ENCODE peak calls at places on chromosome 20, in seven cellular contexts. P is RPMI8226; E is astrocyte of the spinal cord; L is SK-N-SH; G is KG1; Q is bronchial epithelial cell; B is activated CD4-positive, CD25-positive, alpha-beta regulatory T cell. J is an unnamed sample.
A peak's percentile ranks its signal among the peaks of the same experiment; 100 is the strongest.

GRCh38 chr20:43383026-43383795 is 74.5 kb upstream of the SRSF6 start:
- DNase-seq in P (no peak), E (no peak), L (no peak), G (no peak), Q (no peak), B (no peak), J (no peak)

GRCh38 chr20:63226020-63226943 is 9.4 kb upstream of the BIRC7 start:
- DNase-seq in P (no peak), E (no peak), L (no peak), G (no peak), Q (no peak), B (no peak), J (no peak)

GRCh38 chr20:22315771-22316170 is 268.6 kb downstream of the FOXA2 start:
- DNase-seq in P (peak; percentile 74), E (no peak), L (no peak), G (no peak), Q (no peak), B (no peak), J (no peak)

GRCh38 chr20:39631557-39631956 is 669.4 kb downstream of the DHX35 start:
- DNase-seq in P (no peak), E (peak; percentile 24), L (no peak), G (no peak), Q (peak; percentile 85), B (no peak), J (no peak)

GRCh38 chr20:41142914-41143313 is 5.6 kb downstream of the PLCG1 start:
- DNase-seq in P (no peak), E (no peak), L (no peak), G (peak; percentile 41), Q (no peak), B (no peak), J (no peak)

GRCh38 chr20:34578521-34579147 is 20.1 kb downstream of the MAP1LC3A start:
- DNase-seq in P (no peak), E (no peak), L (no peak), G (no peak), Q (no peak), B (no peak), J (no peak)

GRCh38 chr20:50868509-50869495 is 62.4 kb downstream of the ADNP start:
- DNase-seq in P (peak; percentile 25), E (no peak), L (no peak), G (no peak), Q (peak; percentile 78), B (no peak), J (no peak)

GRCh38 chr20:19423892-19424620 is 211.6 kb downstream of the SLC24A3 start:
- DNase-seq in P (no peak), E (no peak), L (no peak), G (no peak), Q (no peak), B (no peak), J (no peak)

GRCh38 chr20:4483961-4484360 is 237.7 kb upstream of the PRND start:
- DNase-seq in P (no peak), E (no peak), L (no peak), G (no peak), Q (no peak), B (no peak), J (no peak)

GRCh38 chr20:59363094-59363493 is 62.7 kb downstream of the EDN3 start:
- DNase-seq in P (no peak), E (no peak), L (no peak), G (no peak), Q (no peak), B (no peak), J (no peak)

GRCh38 chr20:1330075-1330830 is 1.3 kb upstream of the SDCBP2 start:
- DNase-seq in P (no peak), E (no peak), L (peak; percentile 3), G (no peak), Q (peak; percentile 81), B (no peak), J (no peak)

GRCh38 chr20:58829531-58829941 is 21.2 kb downstream of the GNAS-AS1 start:
- DNase-seq in P (no peak), E (peak; percentile 47), L (no peak), G (no peak), Q (peak; percentile 26), B (no peak), J (no peak)

GRCh38 chr20:58621906-58622548 is 29.1 kb upstream of the STX16 start:
- DNase-seq in P (no peak), E (no peak), L (no peak), G (no peak), Q (no peak), B (no peak), J (no peak)

GRCh38 chr20:44287272-44288097 is 23.5 kb downstream of the FITM2 start:
- DNase-seq in P (no peak), E (no peak), L (no peak), G (no peak), Q (no peak), B (no peak), J (no peak)

GRCh38 chr20:24958506-24959385 is 9.7 kb downstream of the CST7 start:
- DNase-seq in P (no peak), E (no peak), L (no peak), G (no peak), Q (no peak), B (no peak), J (no peak)

GRCh38 chr20:44073675-44074071 is 113.3 kb downstream of the JPH2 start:
- DNase-seq in P (no peak), E (no peak), L (no peak), G (no peak), Q (no peak), B (no peak), J (no peak)